ENCODE peak calls at places on chromosomes 5 and 9, in ten cellular contexts. Z, D, G, F, X, L, N, W, R and A are unnamed samples.

GRCh38 chr9:84404095-84404686 is 63.6 kb upstream of the SLC28A3 start:
- DNase-seq in G (no peak), W (no peak), L (no peak), N (no peak), F (peak; percentile 3), X (peak; percentile 39), R (no peak), D (no peak), Z (no peak), A (peak; percentile 64)

GRCh38 chr9:92242115-92242778 is 51.2 kb downstream of the IARS1 start:
- DNase-seq in L (no peak), N (peak; percentile 9), F (peak; percentile 22), Z (no peak), W (no peak), R (no peak), D (peak; percentile 87), X (no peak), G (no peak), A (peak; percentile 59)

GRCh38 chr9:126207256-126207655 is 119.4 kb upstream of the MVB12B start:
- DNase-seq in D (no peak), L (no peak), W (no peak), R (no peak), N (no peak), F (no peak), X (no peak), Z (no peak), G (peak; percentile 51), A (no peak)

GRCh38 chr9:112867275-112867991 is 23.2 kb downstream of the SLC46A2 start:
- DNase-seq in D (peak; percentile 88), W (no peak), G (no peak), L (no peak), N (no peak), Z (no peak), R (no peak), X (peak; percentile 85), F (no peak), A (peak; percentile 76)

GRCh38 chr5:20276061-20276958 is 288.3 kb upstream of the CDH18 start:
- DNase-seq in G (no peak), R (no peak), X (no peak), N (no peak), W (no peak), F (no peak), L (no peak), Z (no peak), D (peak; percentile 84), A (peak; percentile 44)

GRCh38 chr5:151885138-151885908 is 39.3 kb downstream of the GLRA1 start:
- DNase-seq in N (no peak), R (no peak), L (no peak), X (no peak), D (no peak), F (no peak), G (no peak), Z (no peak), W (no peak), A (peak; percentile 16)

GRCh38 chr9:87343816-87344438 is 153.7 kb upstream of the DAPK1 start:
- DNase-seq in Z (no peak), L (no peak), X (no peak), W (no peak), R (no peak), D (no peak), F (no peak), G (no peak), N (no peak), A (no peak)

GRCh38 chr5:37723147-37723961 is 116.5 kb downstream of the GDNF start:
- DNase-seq in D (no peak), R (no peak), X (peak; percentile 54), G (no peak), N (no peak), Z (no peak), L (no peak), F (no peak), W (peak; percentile 52), A (no peak)

GRCh38 chr5:147561435-147561834 is 51.6 kb upstream of the DPYSL3 start:
- DNase-seq in X (no peak), R (no peak), L (no peak), N (no peak), D (no peak), W (no peak), G (no peak), Z (no peak), F (no peak), A (no peak)

GRCh38 chr9:129836342-129837007 is 1.2 kb downstream of the USP20 start:
- DNase-seq in L (no peak), F (no peak), R (no peak), X (peak; percentile 78), G (no peak), D (no peak), Z (no peak), N (peak; percentile 17), W (no peak), A (no peak)

GRCh38 chr5:175718401-175719108 is 60.7 kb downstream of the HRH2 start:
- DNase-seq in G (peak; percentile 53), L (peak; percentile 91), D (no peak), R (no peak), Z (peak; percentile 49), X (peak; percentile 69), N (peak; percentile 48), F (no peak), W (peak; percentile 51), A (peak; percentile 23)

GRCh38 chr5:52660621-52661020 is 127.1 kb upstream of the ITGA1 start:
- DNase-seq in F (no peak), L (no peak), R (no peak), Z (no peak), X (no peak), D (no peak), N (no peak), W (no peak), G (no peak), A (no peak)

GRCh38 chr9:95808001-95808400 is 67.5 kb upstream of the ERCC6L2 start:
- DNase-seq in L (no peak), X (no peak), W (no peak), D (peak; percentile 48), F (peak; percentile 49), G (no peak), R (no peak), N (no peak), Z (no peak), A (no peak)

DNA sequence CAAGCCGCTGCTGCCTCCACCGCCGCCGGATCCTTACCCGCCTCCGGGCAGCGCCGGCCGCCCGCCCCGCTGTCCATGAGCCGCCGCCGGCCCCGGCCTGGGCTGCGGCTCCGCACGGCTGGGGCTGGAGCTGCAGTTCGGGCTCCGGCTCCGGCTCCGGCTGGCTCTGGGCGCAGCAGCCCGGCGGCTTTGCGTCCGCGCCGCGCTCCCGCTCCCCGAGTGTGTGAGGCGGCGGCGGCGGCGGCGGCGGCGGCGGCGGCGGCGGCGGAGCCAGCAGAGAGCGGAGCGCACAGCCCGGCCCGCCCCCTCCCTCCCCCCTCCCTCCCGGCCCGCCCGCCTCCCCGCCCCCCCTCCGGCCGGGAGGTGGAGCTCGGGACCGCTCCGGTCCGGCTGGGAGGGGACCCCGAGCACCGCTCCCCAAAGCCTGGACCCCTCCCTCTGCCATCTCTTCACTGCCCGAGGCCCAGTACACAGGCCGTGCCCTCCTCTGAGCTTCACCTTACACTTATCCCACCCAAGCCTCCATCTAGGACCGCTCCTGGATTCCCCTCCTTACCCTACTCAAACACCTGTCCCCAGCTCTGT is at the start of gene PCDH1:
- DNase-seq in G (peak; percentile 53), F (peak; percentile 33), W (no peak), Z (no peak), X (no peak), R (no peak), D (peak; percentile 14), L (peak; percentile 61), N (no peak), A (peak; percentile 40)
- TF ChIP-seq POLR2A in G (peak; percentile 78), F (peak; percentile 31), W (no peak), Z (no peak), X (no peak), R (no peak), D (no peak), L (no peak), N (peak; percentile 20), A (no peak)

DNA sequence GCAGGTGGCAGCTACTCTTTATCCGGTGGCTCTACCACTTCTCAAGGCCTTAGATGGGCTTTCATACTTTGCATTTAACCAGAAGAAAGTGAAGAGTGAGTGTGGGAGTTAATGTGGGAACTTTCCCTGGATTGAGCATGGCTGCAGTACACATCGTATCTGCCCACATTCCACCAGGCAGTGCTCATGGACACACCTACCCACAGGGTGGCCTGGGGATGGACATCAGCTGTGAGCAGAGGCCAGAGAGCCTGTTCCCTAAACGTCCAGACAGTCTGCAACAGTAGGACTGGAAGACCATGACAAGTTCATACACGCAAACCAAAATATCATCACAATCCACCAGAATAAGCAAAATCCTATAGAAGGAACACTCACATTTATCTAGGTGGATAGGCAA is 213.8 kb downstream of the IRX1 start:
- DNase-seq in L (no peak), R (no peak), W (no peak), Z (no peak), F (no peak), G (no peak), X (no peak), D (no peak), N (no peak), A (no peak)
- TF ChIP-seq POLR2A in L (no peak), R (no peak), W (no peak), Z (no peak), F (no peak), G (no peak), X (no peak), D (no peak), N (no peak), A (no peak)

GRCh38 chr9:133246507-133247390 is 28.3 kb downstream of the ABO start:
- DNase-seq in R (no peak), Z (no peak), G (no peak), W (no peak), X (no peak), F (no peak), N (no peak), L (no peak), D (no peak), A (no peak)
- TF ChIP-seq POLR2A in R (no peak), Z (no peak), G (no peak), W (no peak), X (no peak), F (no peak), N (no peak), L (no peak), D (no peak), A (no peak)

GRCh38 chr5:138465288-138466057 is at the start of gene EGR1:
- DNase-seq in X (peak; percentile 92), G (peak; percentile 94), W (peak; percentile 98), R (peak; percentile 96), N (peak; percentile 96), F (peak; percentile 24), L (peak; percentile 95), Z (peak; percentile 98), D (peak; percentile 94), A (peak; percentile 75)

GRCh38 chr5:138468133-138468965 is 3.1 kb downstream of the EGR1 start:
- DNase-seq in Z (no peak), D (peak; percentile 54), N (no peak), F (peak; percentile 1), G (no peak), W (no peak), L (no peak), R (no peak), X (peak; percentile 39), A (no peak)

GRCh38 chr5:138467711-138468132 is 2.4 kb downstream of the EGR1 start:
- DNase-seq in L (peak; percentile 52), F (no peak), X (no peak), Z (no peak), R (no peak), G (no peak), W (no peak), D (no peak), N (peak; percentile 13), A (no peak)

GRCh38 chr5:138466058-138466899 is 1.0 kb downstream of the EGR1 start:
- DNase-seq in F (peak; percentile 1), W (no peak), G (peak; percentile 67), L (peak; percentile 75), Z (no peak), N (peak; percentile 25), X (no peak), D (peak; percentile 39), R (no peak), A (no peak)

GRCh38 chr5:138466900-138467710 is 1.8 kb downstream of the EGR1 start:
- DNase-seq in L (peak; percentile 52), Z (no peak), F (peak; percentile 1), D (peak; percentile 38), W (no peak), G (no peak), N (peak; percentile 12), R (no peak), X (no peak), A (no peak)
- TF ChIP-seq POLR2A in L (peak; percentile 11), Z (no peak), F (no peak), D (no peak), W (no peak), G (peak; percentile 18), N (no peak), R (no peak), X (peak; percentile 29), A (no peak)